ENCODE peak calls at places on chromosomes 7 and 10, in ten cellular contexts. F is fibroblast of the aortic adventitia; T is RPMI7951; A is A172; V is endodermal cell; E is hepatic stellate cell; N is skeletal muscle cell; G is stimulated activated CD4-positive, alpha-beta T cell treated with anti-CD3 and anti-CD28 coated beads, TNF-alpha, amount 100 ng/mL, for 24 hours; W is activated CD4-positive, alpha-beta T cell treated with anti-CD3 and anti-CD28 coated beads for 48 hours; Q is left ventricle myocardium inferior. Z is an unnamed sample.

GRCh38 chr10:126387041-126387908 is 1.0 kb downstream of the ADAM12 start:
- DNase-seq in F (peak), T (peak), A (peak), V (peak), E (peak), N (no peak), G (peak), W (peak), Q (peak), Z (no peak)

GRCh38 chr7:88664630-88665233 is 94.8 kb upstream of the ZNF804B start:
- DNase-seq in F (no peak), T (no peak), A (peak), V (peak), E (no peak), N (no peak), G (no peak), W (no peak), Q (no peak), Z (no peak)

GRCh38 chr7:99729501-99730261 is 5.3 kb downstream of the CYP3A7 start:
- DNase-seq in F (no peak), T (peak), A (no peak), V (no peak), E (no peak), N (peak), G (no peak), W (no peak), Q (no peak), Z (no peak)

GRCh38 chr10:30639946-30640786 is 10.6 kb upstream of the LYZL2 start:
- DNase-seq in F (peak), T (peak), A (peak), V (no peak), E (peak), N (peak), G (no peak), W (no peak), Q (no peak), Z (no peak)

GRCh38 chr10:85657478-85658113 is 709.0 kb downstream of the GRID1 start:
- DNase-seq in F (no peak), T (no peak), A (no peak), V (no peak), E (no peak), N (no peak), G (no peak), W (no peak), Q (no peak), Z (no peak)

GRCh38 chr7:107394831-107395230 is 75.0 kb upstream of the GPR22 start:
- DNase-seq in F (peak), T (no peak), A (peak), V (no peak), E (no peak), N (no peak), G (no peak), W (no peak), Q (no peak), Z (no peak)

GRCh38 chr10:109770000-109770399 is 153.3 kb downstream of the XPNPEP1 start:
- DNase-seq in F (no peak), T (no peak), A (no peak), V (no peak), E (no peak), N (no peak), G (no peak), W (no peak), Q (no peak), Z (no peak)

GRCh38 chr7:13845601-13846000 is 143.9 kb downstream of the ETV1 start:
- DNase-seq in F (no peak), T (no peak), A (no peak), V (no peak), E (no peak), N (no peak), G (no peak), W (no peak), Q (no peak), Z (no peak)

GRCh38 chr7:83546586-83546985 is 102.4 kb downstream of the SEMA3E start:
- DNase-seq in F (peak), T (no peak), A (no peak), V (no peak), E (no peak), N (peak), G (no peak), W (no peak), Q (no peak), Z (no peak)

GRCh38 chr7:127850195-127850594 is 181.0 kb downstream of the LRRC4 start:
- DNase-seq in F (no peak), T (peak), A (no peak), V (no peak), E (no peak), N (no peak), G (no peak), W (peak), Q (no peak), Z (no peak)

GRCh38 chr7:37211097-37211496 is 237.6 kb downstream of the ELMO1 start:
- DNase-seq in F (peak), T (peak), A (no peak), V (no peak), E (no peak), N (peak), G (no peak), W (no peak), Q (peak), Z (no peak)

GRCh38 chr10:132142396-132143161 is 44.2 kb upstream of the DPYSL4 start:
- DNase-seq in F (no peak), T (peak), A (no peak), V (peak), E (peak), N (no peak), G (peak), W (peak), Q (peak), Z (no peak)

GRCh38 chr10:6563075-6563474 is 17.0 kb downstream of the PRKCQ start:
- DNase-seq in F (no peak), T (no peak), A (no peak), V (no peak), E (no peak), N (no peak), G (no peak), W (peak), Q (no peak), Z (no peak)

GRCh38 chr7:570801-571070 is 51.1 kb upstream of the PDGFA start:
- DNase-seq in F (no peak), T (no peak), A (no peak), V (no peak), E (no peak), N (no peak), G (no peak), W (no peak), Q (no peak), Z (no peak)

GRCh38 chr10:79331226-79331625 is 16.0 kb upstream of the PPIF start:
- DNase-seq in F (no peak), T (no peak), A (peak), V (no peak), E (no peak), N (no peak), G (no peak), W (no peak), Q (no peak), Z (peak)

GRCh38 chr7:44431091-44431608 is 59.3 kb downstream of the NUDCD3 start:
- DNase-seq in F (no peak), T (no peak), A (peak), V (peak), E (no peak), N (no peak), G (no peak), W (peak), Q (no peak), Z (no peak)

GRCh38 chr10:75143353-75143752 is 31.9 kb downstream of the SAMD8 start:
- DNase-seq in F (peak), T (no peak), A (peak), V (no peak), E (no peak), N (no peak), G (no peak), W (no peak), Q (no peak), Z (no peak)

GRCh38 chr10:132665946-132666732 is 119.8 kb downstream of the NKX6-2 start:
- DNase-seq in F (peak), T (peak), A (peak), V (no peak), E (peak), N (peak), G (no peak), W (peak), Q (no peak), Z (peak)

GRCh38 chr10:12603766-12604470 is 254.6 kb downstream of the CAMK1D start:
- DNase-seq in F (no peak), T (no peak), A (no peak), V (no peak), E (no peak), N (no peak), G (no peak), W (no peak), Q (no peak), Z (no peak)

GRCh38 chr7:102473271-102473991 is 5.3 kb downstream of the POLR2J start:
- DNase-seq in F (no peak), T (no peak), A (no peak), V (peak), E (no peak), N (no peak), G (no peak), W (no peak), Q (no peak), Z (peak)

GRCh38 chr7:32255036-32255435 is 184.8 kb upstream of the PDE1C start:
- DNase-seq in F (no peak), T (no peak), A (no peak), V (no peak), E (no peak), N (no peak), G (no peak), W (no peak), Q (peak), Z (no peak)

GRCh38 chr10:15528478-15529239 is 157.6 kb upstream of the FAM171A1 start:
- DNase-seq in F (no peak), T (no peak), A (no peak), V (no peak), E (no peak), N (no peak), G (no peak), W (no peak), Q (no peak), Z (no peak)

GRCh38 chr10:43846187-43846680 is 197.6 kb upstream of the ZNF32 start:
- DNase-seq in F (peak), T (peak), A (no peak), V (peak), E (peak), N (no peak), G (no peak), W (peak), Q (peak), Z (no peak)

GRCh38 chr7:107659666-107660065 is 962 bp upstream of the SLC26A4 start:
- DNase-seq in F (peak), T (peak), A (peak), V (no peak), E (peak), N (peak), G (no peak), W (peak), Q (no peak), Z (no peak)

GRCh38 chr10:1378473-1378872 is 322.3 kb downstream of the WDR37 start:
- DNase-seq in F (no peak), T (no peak), A (no peak), V (no peak), E (no peak), N (no peak), G (no peak), W (no peak), Q (no peak), Z (no peak)

GRCh38 chr7:16063691-16064090 is 357.6 kb downstream of the CRPPA start:
- DNase-seq in F (no peak), T (peak), A (no peak), V (no peak), E (no peak), N (peak), G (no peak), W (no peak), Q (no peak), Z (no peak)

GRCh38 chr7:12727455-12728191 is 40.2 kb downstream of the ARL4A start:
- DNase-seq in F (peak), T (peak), A (no peak), V (no peak), E (no peak), N (no peak), G (no peak), W (no peak), Q (no peak), Z (no peak)

GRCh38 chr7:55246181-55246580 is 119.0 kb upstream of the LANCL2 start:
- DNase-seq in F (peak), T (peak), A (peak), V (no peak), E (no peak), N (no peak), G (no peak), W (no peak), Q (no peak), Z (no peak)

GRCh38 chr7:73668103-73668937 is 689 bp downstream of the VPS37D start:
- DNase-seq in F (no peak), T (no peak), A (no peak), V (peak), E (peak), N (no peak), G (no peak), W (no peak), Q (no peak), Z (no peak)